ENCODE peak calls at places on chromosomes 13 and 19, in nine cellular contexts. N is Panc1, D is pancreas, P is left ventricle myocardium inferior, K is IMR-90, Q is neural progenitor cell, X is progenitor cell of endocrine pancreas, H is A549, M is foreskin fibroblast. W is an unnamed sample.

GRCh38 chr19:1259206-1259872 is 9.8 kb upstream of the CIRBP start:
- DNase-seq in N (no peak), D (peak), P (peak), K (peak), Q (peak), X (no peak), H (peak), M (peak), W (peak)

GRCh38 chr19:35048911-35049411 is 7.4 kb downstream of the HPN start:
- DNase-seq in N (no peak), D (peak), P (peak), K (no peak), Q (no peak), X (no peak), H (no peak), M (no peak), W (no peak)

GRCh38 chr13:22240716-22241115 is 569.8 kb downstream of the FGF9 start:
- DNase-seq in N (no peak), D (no peak), P (no peak), K (no peak), Q (no peak), X (no peak), H (no peak), M (no peak), W (no peak)

GRCh38 chr19:9863759-9864158 is 28.6 kb downstream of the PIN1 start:
- DNase-seq in N (no peak), D (no peak), P (no peak), K (no peak), Q (no peak), X (no peak), H (no peak), M (no peak), W (no peak)

GRCh38 chr19:18477974-18478373 is 40.0 kb upstream of the ISYNA1 start:
- DNase-seq in N (no peak), D (no peak), P (no peak), K (no peak), Q (no peak), X (no peak), H (no peak), M (no peak), W (no peak)

GRCh38 chr19:5326986-5327623 is 13.5 kb downstream of the PTPRS start:
- DNase-seq in N (no peak), D (no peak), P (no peak), K (no peak), Q (no peak), X (no peak), H (no peak), M (no peak), W (no peak)

GRCh38 chr13:41544824-41545707 is 87.7 kb downstream of the RGCC start:
- DNase-seq in N (no peak), D (no peak), P (no peak), K (peak), Q (no peak), X (no peak), H (no peak), M (peak), W (peak)

GRCh38 chr13:35700661-35701060 is 224.2 kb upstream of the MAB21L1 start:
- DNase-seq in N (no peak), D (no peak), P (no peak), K (peak), Q (no peak), X (no peak), H (no peak), M (peak), W (peak)

GRCh38 chr13:73556902-73557301 is 498.1 kb downstream of the KLF5 start:
- DNase-seq in N (no peak), D (no peak), P (no peak), K (no peak), Q (no peak), X (no peak), H (no peak), M (no peak), W (no peak)

GRCh38 chr13:89865331-89865833 is 1482.1 kb upstream of the MIR17HG start:
- DNase-seq in N (no peak), D (no peak), P (no peak), K (no peak), Q (no peak), X (no peak), H (no peak), M (no peak), W (no peak)

GRCh38 chr19:35513231-35513974 is at the start of gene DMKN:
- DNase-seq in N (no peak), D (no peak), P (no peak), K (peak), Q (no peak), X (no peak), H (no peak), M (peak), W (peak)

GRCh38 chr19:30703645-30704044 is 331.5 kb downstream of the ZNF536 start:
- DNase-seq in N (no peak), D (no peak), P (no peak), K (no peak), Q (no peak), X (no peak), H (no peak), M (no peak), W (no peak)

GRCh38 chr19:35853038-35853756 is 893 bp upstream of the NPHS1 start:
- DNase-seq in N (no peak), D (peak), P (no peak), K (no peak), Q (no peak), X (no peak), H (no peak), M (no peak), W (no peak)

GRCh38 chr19:45123440-45123850 is 30.5 kb downstream of the PPP1R37 start:
- DNase-seq in N (no peak), D (no peak), P (no peak), K (no peak), Q (no peak), X (no peak), H (no peak), M (peak), W (no peak)

GRCh38 chr13:98216711-98217110 is 39.6 kb upstream of the RNF113B start:
- DNase-seq in N (no peak), D (no peak), P (no peak), K (peak), Q (no peak), X (no peak), H (no peak), M (no peak), W (no peak)

GRCh38 chr13:30552567-30552966 is 65.2 kb upstream of the USPL1 start:
- DNase-seq in N (no peak), D (no peak), P (no peak), K (no peak), Q (no peak), X (no peak), H (no peak), M (no peak), W (no peak)

GRCh38 chr13:49972709-49973108 is 24.1 kb upstream of the TRIM13 start:
- DNase-seq in N (no peak), D (no peak), P (no peak), K (no peak), Q (no peak), X (no peak), H (no peak), M (no peak), W (no peak)

GRCh38 chr19:18437481-18438330 is at the start of gene ISYNA1:
- DNase-seq in N (no peak), D (peak), P (peak), K (peak), Q (peak), X (no peak), H (no peak), M (peak), W (no peak)

GRCh38 chr19:28426902-28427232 is 786.1 kb downstream of the UQCRFS1 start:
- DNase-seq in N (no peak), D (no peak), P (no peak), K (no peak), Q (peak), X (no peak), H (no peak), M (peak), W (no peak)

GRCh38 chr13:61144834-61145593 is 270.6 kb downstream of the PCDH20 start:
- DNase-seq in N (no peak), D (no peak), P (no peak), K (no peak), Q (no peak), X (no peak), H (no peak), M (no peak), W (no peak)

GRCh38 chr19:54451331-54451871 is 2.4 kb downstream of the LENG8 start:
- DNase-seq in N (no peak), D (no peak), P (no peak), K (no peak), Q (no peak), X (no peak), H (no peak), M (no peak), W (no peak)

GRCh38 chr13:25292301-25292700 is 5.0 kb upstream of the MTMR6 start:
- DNase-seq in N (no peak), D (no peak), P (no peak), K (peak), Q (no peak), X (no peak), H (no peak), M (peak), W (no peak)

GRCh38 chr13:41465215-41465907 is 8.0 kb downstream of the RGCC start:
- DNase-seq in N (no peak), D (no peak), P (peak), K (peak), Q (no peak), X (no peak), H (no peak), M (peak), W (peak)

GRCh38 chr13:50334944-50335343 is 319.7 kb downstream of the KCNRG start:
- DNase-seq in N (no peak), D (no peak), P (no peak), K (peak), Q (peak), X (no peak), H (no peak), M (no peak), W (no peak)

GRCh38 chr19:54644056-54644455 is 13.8 kb downstream of the LILRB1 start:
- DNase-seq in N (no peak), D (no peak), P (peak), K (no peak), Q (no peak), X (no peak), H (no peak), M (no peak), W (no peak)

GRCh38 chr19:38213911-38214625 is 10.0 kb downstream of the DPF1 start:
- DNase-seq in N (no peak), D (no peak), P (no peak), K (peak), Q (peak), X (no peak), H (no peak), M (peak), W (peak)

GRCh38 chr13:100209857-100210580 is 121.1 kb downstream of the PCCA start:
- DNase-seq in N (peak), D (no peak), P (no peak), K (peak), Q (no peak), X (no peak), H (no peak), M (peak), W (peak)

GRCh38 chr19:51861870-51862622 is 25.7 kb downstream of the ZNF577 start:
- DNase-seq in N (no peak), D (no peak), P (no peak), K (no peak), Q (no peak), X (no peak), H (no peak), M (no peak), W (no peak)

GRCh38 chr13:97238432-97238831 is 16.3 kb downstream of the MBNL2 start:
- DNase-seq in N (no peak), D (no peak), P (no peak), K (no peak), Q (no peak), X (no peak), H (no peak), M (no peak), W (no peak)

GRCh38 chr19:5536337-5536894 is 31.3 kb downstream of the TINCR start:
- DNase-seq in N (no peak), D (peak), P (peak), K (peak), Q (peak), X (peak), H (peak), M (peak), W (peak)

GRCh38 chr13:30125422-30126073 is 181.8 kb downstream of the KATNAL1 start:
- DNase-seq in N (no peak), D (no peak), P (no peak), K (peak), Q (no peak), X (no peak), H (peak), M (peak), W (peak)

GRCh38 chr13:21326155-21327030 is 132.7 kb downstream of the ZDHHC20 start:
- DNase-seq in N (no peak), D (no peak), P (no peak), K (peak), Q (peak), X (no peak), H (no peak), M (peak), W (peak)

GRCh38 chr13:34933349-34933748 is 8.7 kb upstream of the NBEA start:
- DNase-seq in N (no peak), D (no peak), P (no peak), K (no peak), Q (no peak), X (no peak), H (no peak), M (no peak), W (no peak)

GRCh38 chr13:97221491-97221890 is 642 bp upstream of the MBNL2 start:
- DNase-seq in N (no peak), D (no peak), P (no peak), K (no peak), Q (no peak), X (no peak), H (no peak), M (no peak), W (no peak)

GRCh38 chr13:41308241-41308640 is 2.8 kb upstream of the NAA16 start:
- DNase-seq in N (no peak), D (no peak), P (no peak), K (no peak), Q (no peak), X (no peak), H (no peak), M (no peak), W (no peak)

GRCh38 chr13:99979453-99980200 is 2.0 kb upstream of the ZIC2 start:
- DNase-seq in N (no peak), D (no peak), P (no peak), K (no peak), Q (peak), X (peak), H (no peak), M (no peak), W (no peak)

GRCh38 chr13:95743192-95743591 is 66.3 kb downstream of the DNAJC3 start:
- DNase-seq in N (no peak), D (no peak), P (no peak), K (no peak), Q (no peak), X (no peak), H (no peak), M (no peak), W (no peak)

GRCh38 chr13:95741584-95742563 is 64.9 kb downstream of the DNAJC3 start:
- DNase-seq in N (no peak), D (no peak), P (no peak), K (no peak), Q (no peak), X (no peak), H (no peak), M (no peak), W (no peak)

GRCh38 chr13:95749545-95749944 is 72.6 kb downstream of the DNAJC3 start:
- DNase-seq in N (no peak), D (no peak), P (no peak), K (no peak), Q (no peak), X (no peak), H (no peak), M (no peak), W (no peak)

GRCh38 chr13:95745289-95745688 is 68.3 kb downstream of the DNAJC3 start:
- DNase-seq in N (no peak), D (no peak), P (no peak), K (no peak), Q (peak), X (no peak), H (no peak), M (no peak), W (no peak)

GRCh38 chr13:95745752-95746151 is 68.8 kb downstream of the DNAJC3 start:
- DNase-seq in N (no peak), D (no peak), P (no peak), K (no peak), Q (no peak), X (no peak), H (no peak), M (no peak), W (no peak)
- TF ChIP-seq CTCF in N (peak), D (no peak), P (no peak), K (no peak), Q (peak), X (peak), H (no peak), M (peak), W (peak)

GRCh38 chr19:15727724-15728123 is at the start of gene OR10H2:
- DNase-seq in N (no peak), D (no peak), P (no peak), K (no peak), Q (no peak), X (no peak), H (no peak), M (no peak), W (no peak)
- TF ChIP-seq CTCF in N (no peak), D (no peak), P (no peak), K (no peak), Q (no peak), X (no peak), H (no peak), M (no peak), W (no peak)

GRCh38 chr19:40808021-40808325 is 9.0 kb downstream of the EGLN2 start:
- DNase-seq in N (no peak), D (no peak), P (no peak), K (no peak), Q (no peak), X (no peak), H (no peak), M (peak), W (no peak)

GRCh38 chr19:40808497-40808896 is 9.5 kb downstream of the EGLN2 start:
- DNase-seq in N (no peak), D (no peak), P (no peak), K (no peak), Q (no peak), X (no peak), H (no peak), M (no peak), W (no peak)

GRCh38 chr19:40805258-40805868 is 6.4 kb downstream of the EGLN2 start:
- DNase-seq in N (no peak), D (peak), P (no peak), K (no peak), Q (no peak), X (no peak), H (no peak), M (no peak), W (no peak)

GRCh38 chr19:40806385-40807146 is 7.6 kb downstream of the EGLN2 start:
- DNase-seq in N (no peak), D (peak), P (peak), K (peak), Q (peak), X (peak), H (peak), M (peak), W (peak)

GRCh38 chr19:40807147-40808020 is 8.4 kb downstream of the EGLN2 start:
- DNase-seq in N (no peak), D (no peak), P (no peak), K (no peak), Q (peak), X (no peak), H (peak), M (peak), W (no peak)
- TF ChIP-seq CTCF in N (peak), D (no peak), P (peak), K (peak), Q (peak), X (peak), H (peak), M (peak), W (peak)

DNA sequence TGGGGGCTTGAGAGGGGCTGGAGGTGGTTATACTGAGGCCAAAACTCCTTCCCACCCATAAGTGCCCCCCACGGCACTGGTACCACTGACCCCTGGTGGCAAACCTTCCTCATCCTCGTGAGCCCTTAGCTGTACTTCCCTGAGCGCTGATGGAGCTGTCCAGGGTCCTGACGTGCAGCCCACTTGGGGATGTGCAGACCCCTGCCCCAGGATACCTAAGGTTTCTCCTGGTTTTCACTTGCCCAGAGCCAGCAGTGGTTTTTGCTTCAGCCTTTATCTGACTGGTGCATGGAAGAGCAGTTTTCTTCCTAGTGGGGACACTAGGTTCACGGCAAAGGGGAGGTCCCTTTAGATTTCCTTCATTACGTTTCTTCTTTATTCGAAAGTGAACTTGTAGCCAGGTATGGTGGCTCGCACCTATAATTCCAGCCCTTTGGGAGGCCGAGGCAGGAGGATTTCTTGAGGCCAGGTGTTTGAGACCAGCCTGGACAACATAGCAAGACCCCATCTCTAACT is 28.7 kb upstream of the KCTD15 start:
- DNase-seq in N (no peak), D (no peak), P (no peak), K (peak), Q (peak), X (peak), H (no peak), M (peak), W (no peak)
- TF ChIP-seq CTCF in N (no peak), D (no peak), P (peak), K (peak), Q (peak), X (peak), H (peak), M (no peak), W (peak)

DNA sequence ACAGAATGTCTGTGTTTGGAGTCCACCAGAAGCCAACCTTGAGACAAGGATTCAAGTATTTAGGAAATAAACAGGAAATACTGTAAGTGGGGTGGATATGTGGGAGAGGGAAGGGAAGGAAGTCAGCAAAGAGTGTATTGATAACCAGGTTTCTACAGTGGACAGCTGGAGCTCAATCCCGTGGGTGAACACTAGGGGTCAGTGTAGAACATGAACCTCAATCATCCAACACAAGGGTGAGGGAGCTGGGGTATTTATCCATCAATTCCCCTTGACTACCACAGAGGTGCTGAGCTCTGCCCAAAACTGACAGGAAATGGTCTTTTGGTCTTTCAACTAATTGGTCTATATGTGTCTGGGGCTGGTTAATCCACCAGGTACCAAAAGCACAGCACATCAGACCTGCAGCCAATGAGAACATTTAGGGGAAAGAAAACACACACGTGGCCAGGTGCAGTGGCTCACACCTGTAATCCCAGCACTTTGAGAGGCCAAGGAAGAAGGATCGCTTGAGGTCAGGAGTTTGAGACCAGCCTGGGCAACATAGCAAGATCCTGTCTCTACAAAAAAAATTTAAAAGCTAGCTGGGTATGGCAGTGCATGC is 5.6 kb upstream of the SYDE1 start:
- DNase-seq in N (peak), D (no peak), P (no peak), K (peak), Q (peak), X (no peak), H (no peak), M (peak), W (peak)
- TF ChIP-seq CTCF in N (peak), D (peak), P (peak), K (peak), Q (peak), X (peak), H (peak), M (peak), W (peak)

W was measured in HFFc6.